ENCODE peak calls at places on chromosome 3, in ten cellular contexts. One of them, this sample, is unnamed.

GRCh38 chr3:134485620-134486576 is at the start of the genes ANAPC13 and CEP63:
- DNase-seq in fibroblast of mammary gland: peak; percentile 99
- DNase-seq in cardiac fibroblast: peak; percentile 100
- DNase-seq in GM12864: peak; percentile 99
- DNase-seq in hepatocyte: peak; percentile 96
- DNase-seq in stomach: peak; percentile 93
- DNase-seq in GM20000: peak; percentile 91
- DNase-seq in WTC11: peak; percentile 91
- DNase-seq in astrocyte of the spinal cord: peak; percentile 100
- DNase-seq in mesothelial cell of epicardium: peak; percentile 84
- DNase-seq in this sample: peak; percentile 97

GRCh38 chr3:127953092-127953491 is 38.1 kb downstream of the KBTBD12 start:
- DNase-seq in fibroblast of mammary gland: peak; percentile 20
- DNase-seq in cardiac fibroblast: no peak
- DNase-seq in GM12864: no peak
- DNase-seq in hepatocyte: no peak
- DNase-seq in stomach: no peak
- DNase-seq in GM20000: no peak
- DNase-seq in WTC11: no peak
- DNase-seq in astrocyte of the spinal cord: peak; percentile 11
- DNase-seq in mesothelial cell of epicardium: no peak
- DNase-seq in this sample: no peak

GRCh38 chr3:81723732-81724313 is 37.6 kb downstream of the GBE1 start:
- DNase-seq in fibroblast of mammary gland: peak; percentile 43
- DNase-seq in cardiac fibroblast: peak; percentile 69
- DNase-seq in GM12864: no peak
- DNase-seq in hepatocyte: no peak
- DNase-seq in stomach: no peak
- DNase-seq in GM20000: no peak
- DNase-seq in WTC11: no peak
- DNase-seq in astrocyte of the spinal cord: peak; percentile 69
- DNase-seq in mesothelial cell of epicardium: no peak
- DNase-seq in this sample: no peak

GRCh38 chr3:69181592-69182211 is 59.3 kb upstream of the LMOD3 start:
- DNase-seq in fibroblast of mammary gland: peak; percentile 78
- DNase-seq in cardiac fibroblast: peak; percentile 78
- DNase-seq in GM12864: no peak
- DNase-seq in hepatocyte: peak; percentile 48
- DNase-seq in stomach: no peak
- DNase-seq in GM20000: no peak
- DNase-seq in WTC11: no peak
- DNase-seq in astrocyte of the spinal cord: peak; percentile 77
- DNase-seq in mesothelial cell of epicardium: no peak
- DNase-seq in this sample: no peak

GRCh38 chr3:173028351-173028750 is 112.7 kb downstream of the SPATA16 start:
- DNase-seq in fibroblast of mammary gland: no peak
- DNase-seq in cardiac fibroblast: no peak
- DNase-seq in GM12864: no peak
- DNase-seq in hepatocyte: no peak
- DNase-seq in stomach: no peak
- DNase-seq in GM20000: no peak
- DNase-seq in WTC11: no peak
- DNase-seq in astrocyte of the spinal cord: no peak
- DNase-seq in mesothelial cell of epicardium: no peak
- DNase-seq in this sample: no peak

GRCh38 chr3:194158942-194159439 is 23.0 kb downstream of the HES1 start:
- DNase-seq in fibroblast of mammary gland: no peak
- DNase-seq in cardiac fibroblast: no peak
- DNase-seq in GM12864: no peak
- DNase-seq in hepatocyte: peak; percentile 58
- DNase-seq in stomach: peak; percentile 66
- DNase-seq in GM20000: no peak
- DNase-seq in WTC11: no peak
- DNase-seq in astrocyte of the spinal cord: no peak
- DNase-seq in mesothelial cell of epicardium: no peak
- DNase-seq in this sample: no peak

GRCh38 chr3:57079221-57079831 is 18.9 kb downstream of the SPATA12 start:
- DNase-seq in fibroblast of mammary gland: no peak
- DNase-seq in cardiac fibroblast: peak; percentile 43
- DNase-seq in GM12864: no peak
- DNase-seq in hepatocyte: peak; percentile 80
- DNase-seq in stomach: peak; percentile 53
- DNase-seq in GM20000: peak; percentile 79
- DNase-seq in WTC11: peak; percentile 81
- DNase-seq in astrocyte of the spinal cord: no peak
- DNase-seq in mesothelial cell of epicardium: peak; percentile 51
- DNase-seq in this sample: no peak

GRCh38 chr3:137134431-137134830 is 176.6 kb downstream of the IL20RB start:
- DNase-seq in fibroblast of mammary gland: no peak
- DNase-seq in cardiac fibroblast: no peak
- DNase-seq in GM12864: no peak
- DNase-seq in hepatocyte: no peak
- DNase-seq in stomach: no peak
- DNase-seq in GM20000: no peak
- DNase-seq in WTC11: no peak
- DNase-seq in astrocyte of the spinal cord: no peak
- DNase-seq in mesothelial cell of epicardium: no peak
- DNase-seq in this sample: no peak

GRCh38 chr3:188051801-188052228 is 102.1 kb upstream of the LPP start:
- DNase-seq in fibroblast of mammary gland: peak; percentile 83
- DNase-seq in cardiac fibroblast: peak; percentile 31
- DNase-seq in GM12864: no peak
- DNase-seq in hepatocyte: no peak
- DNase-seq in stomach: no peak
- DNase-seq in GM20000: no peak
- DNase-seq in WTC11: no peak
- DNase-seq in astrocyte of the spinal cord: no peak
- DNase-seq in mesothelial cell of epicardium: no peak
- DNase-seq in this sample: no peak

DNA sequence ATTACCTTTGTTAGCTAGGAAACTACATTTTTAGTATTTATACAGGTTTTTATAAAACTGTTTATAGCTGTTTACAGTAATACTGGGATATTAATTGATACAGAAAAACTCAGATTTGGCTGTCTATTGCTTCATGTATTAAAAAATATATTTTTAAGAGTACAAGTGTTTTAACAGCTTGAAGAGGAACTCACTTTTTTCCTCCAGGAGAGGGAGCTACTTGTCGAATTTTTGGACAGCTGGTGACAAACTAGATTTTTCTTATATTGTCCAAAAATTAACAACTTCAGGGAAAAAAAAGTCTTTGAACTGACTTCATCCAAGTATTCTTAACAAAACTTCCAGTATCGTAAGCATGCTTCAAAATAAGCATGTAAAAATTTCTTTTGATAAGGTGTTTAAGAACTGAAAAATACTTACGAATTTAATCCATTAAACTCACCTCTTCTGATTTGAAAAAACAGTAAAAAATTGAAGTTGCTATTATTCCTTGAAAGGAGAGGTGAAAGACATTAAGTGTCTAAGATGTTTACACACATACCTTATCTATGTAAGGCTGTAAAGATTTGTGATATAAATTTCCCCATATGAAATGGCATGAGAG is 4.0 kb downstream of the DIPK2A start:
- DNase-seq in fibroblast of mammary gland: peak; percentile 76
- DNase-seq in cardiac fibroblast: peak; percentile 84
- DNase-seq in GM12864: no peak
- DNase-seq in hepatocyte: peak; percentile 65
- DNase-seq in stomach: no peak
- DNase-seq in GM20000: peak; percentile 20
- DNase-seq in WTC11: no peak
- DNase-seq in astrocyte of the spinal cord: peak; percentile 81
- DNase-seq in mesothelial cell of epicardium: no peak
- DNase-seq in this sample: no peak
- TF ChIP-seq CTCF in fibroblast of mammary gland: peak; percentile 58
- TF ChIP-seq CTCF in cardiac fibroblast: peak; percentile 57
- TF ChIP-seq CTCF in GM12864: peak; percentile 48
- TF ChIP-seq CTCF in hepatocyte: peak; percentile 72
- TF ChIP-seq CTCF in stomach: no peak
- TF ChIP-seq CTCF in GM20000: no peak
- TF ChIP-seq CTCF in WTC11: no peak
- TF ChIP-seq CTCF in astrocyte of the spinal cord: peak; percentile 52
- TF ChIP-seq CTCF in mesothelial cell of epicardium: peak; percentile 81
- TF ChIP-seq CTCF in this sample: peak; percentile 79

GRCh38 chr3:156816091-156816793 is 9.9 kb upstream of the LEKR1 start:
- DNase-seq in fibroblast of mammary gland: peak; percentile 58
- DNase-seq in cardiac fibroblast: peak; percentile 37
- DNase-seq in GM12864: no peak
- DNase-seq in hepatocyte: peak; percentile 83
- DNase-seq in stomach: peak; percentile 43
- DNase-seq in GM20000: peak; percentile 64
- DNase-seq in WTC11: peak; percentile 50
- DNase-seq in astrocyte of the spinal cord: peak; percentile 39
- DNase-seq in mesothelial cell of epicardium: no peak
- DNase-seq in this sample: peak; percentile 83

GRCh38 chr3:156817931-156818765 is 8.0 kb upstream of the LEKR1 start:
- DNase-seq in fibroblast of mammary gland: no peak
- DNase-seq in cardiac fibroblast: no peak
- DNase-seq in GM12864: no peak
- DNase-seq in hepatocyte: no peak
- DNase-seq in stomach: no peak
- DNase-seq in GM20000: no peak
- DNase-seq in WTC11: no peak
- DNase-seq in astrocyte of the spinal cord: no peak
- DNase-seq in mesothelial cell of epicardium: no peak
- DNase-seq in this sample: no peak

GRCh38 chr3:156814295-156814694 is 11.9 kb upstream of the LEKR1 start:
- DNase-seq in fibroblast of mammary gland: no peak
- DNase-seq in cardiac fibroblast: no peak
- DNase-seq in GM12864: no peak
- DNase-seq in hepatocyte: no peak
- DNase-seq in stomach: no peak
- DNase-seq in GM20000: no peak
- DNase-seq in WTC11: no peak
- DNase-seq in astrocyte of the spinal cord: no peak
- DNase-seq in mesothelial cell of epicardium: no peak
- DNase-seq in this sample: no peak

GRCh38 chr3:156818890-156819289 is 7.3 kb upstream of the LEKR1 start:
- DNase-seq in fibroblast of mammary gland: peak; percentile 68
- DNase-seq in cardiac fibroblast: peak; percentile 66
- DNase-seq in GM12864: no peak
- DNase-seq in hepatocyte: peak; percentile 34
- DNase-seq in stomach: no peak
- DNase-seq in GM20000: no peak
- DNase-seq in WTC11: no peak
- DNase-seq in astrocyte of the spinal cord: peak; percentile 70
- DNase-seq in mesothelial cell of epicardium: no peak
- DNase-seq in this sample: no peak

DNA sequence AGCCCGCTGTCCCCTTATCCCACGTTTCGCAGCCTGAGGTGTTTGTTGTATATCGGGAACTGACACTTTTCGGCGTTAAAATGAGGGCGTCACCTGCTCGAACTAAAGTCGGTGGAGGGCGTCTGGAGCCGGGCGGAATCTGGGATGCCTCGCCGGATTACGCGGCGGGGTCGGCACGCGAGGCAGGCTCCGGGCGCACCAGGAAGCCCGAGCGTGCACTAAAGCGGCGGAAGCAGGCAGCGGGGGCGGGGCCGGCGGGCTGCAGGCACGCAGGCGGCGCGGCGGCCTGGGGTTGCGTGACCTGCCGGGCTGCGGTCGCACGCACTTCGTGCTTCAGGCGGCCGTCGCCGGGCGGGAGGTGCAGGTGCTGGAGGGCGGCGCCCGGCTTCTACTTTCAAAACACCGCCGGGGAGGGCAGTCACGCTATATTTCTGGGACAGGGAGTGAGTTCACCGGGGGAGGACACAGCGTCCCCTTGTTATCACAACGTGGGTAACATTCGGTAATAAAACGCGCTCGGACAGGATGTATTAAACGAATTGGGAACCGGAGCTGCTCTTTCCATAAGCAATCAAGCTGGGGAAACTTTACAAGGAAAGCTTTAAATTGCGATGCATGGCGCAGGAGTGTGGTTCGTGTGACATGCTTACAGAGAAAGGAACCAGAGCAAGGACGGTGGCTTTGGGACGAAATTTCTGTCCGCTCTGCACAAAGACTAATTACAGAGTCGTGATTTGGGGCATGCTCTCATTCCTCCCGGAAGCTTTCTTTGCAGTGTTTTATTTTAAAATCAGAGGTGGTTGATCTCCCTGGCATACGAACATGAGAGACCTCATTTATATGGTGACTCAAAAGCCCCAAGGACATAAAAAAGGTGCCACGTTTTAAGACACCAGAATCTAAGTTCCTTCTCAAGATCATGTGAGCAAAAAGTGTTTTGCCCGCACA is 9.1 kb upstream of the LEKR1 start:
- DNase-seq in fibroblast of mammary gland: peak; percentile 59
- DNase-seq in cardiac fibroblast: peak; percentile 78
- DNase-seq in GM12864: peak; percentile 80
- DNase-seq in hepatocyte: peak; percentile 97
- DNase-seq in stomach: peak; percentile 93
- DNase-seq in GM20000: peak; percentile 89
- DNase-seq in WTC11: peak; percentile 84
- DNase-seq in astrocyte of the spinal cord: peak; percentile 73
- DNase-seq in mesothelial cell of epicardium: peak; percentile 58
- DNase-seq in this sample: peak; percentile 98
- TF ChIP-seq CTCF in fibroblast of mammary gland: no peak
- TF ChIP-seq CTCF in cardiac fibroblast: no peak
- TF ChIP-seq CTCF in GM12864: peak; percentile 8
- TF ChIP-seq CTCF in hepatocyte: no peak
- TF ChIP-seq CTCF in stomach: no peak
- TF ChIP-seq CTCF in GM20000: no peak
- TF ChIP-seq CTCF in WTC11: no peak
- TF ChIP-seq CTCF in astrocyte of the spinal cord: peak; percentile 5
- TF ChIP-seq CTCF in mesothelial cell of epicardium: no peak
- TF ChIP-seq CTCF in this sample: peak; percentile 21

DNA sequence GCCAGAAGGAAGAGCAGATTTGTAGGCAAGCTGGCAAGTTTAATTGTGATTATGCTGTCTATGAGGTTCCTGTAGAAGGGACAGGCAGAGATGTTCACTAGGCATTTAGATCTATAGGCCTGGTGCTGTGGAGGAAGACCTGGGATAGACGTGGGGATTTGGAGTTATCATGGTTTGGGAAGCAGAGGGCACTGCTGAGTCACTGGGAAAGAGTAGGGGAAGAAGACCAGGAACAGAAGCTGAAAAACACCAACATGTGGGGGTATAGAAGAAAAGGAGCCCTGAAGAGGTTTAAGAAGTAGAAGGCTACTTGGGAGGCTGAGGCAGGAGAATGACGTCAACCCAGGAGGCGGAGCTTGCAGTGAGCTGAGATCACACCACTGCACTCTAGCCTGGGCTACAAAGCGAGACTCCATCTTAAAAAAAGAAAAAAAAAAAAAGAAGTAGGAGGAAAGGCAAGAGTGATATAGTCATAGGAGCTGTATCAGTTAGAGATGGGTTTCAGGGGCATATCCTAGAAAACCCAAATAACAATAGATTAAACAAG is 19.3 kb downstream of the GRK7 start:
- DNase-seq in fibroblast of mammary gland: no peak
- DNase-seq in cardiac fibroblast: peak; percentile 59
- DNase-seq in GM12864: no peak
- DNase-seq in hepatocyte: no peak
- DNase-seq in stomach: no peak
- DNase-seq in GM20000: no peak
- DNase-seq in WTC11: no peak
- DNase-seq in astrocyte of the spinal cord: peak; percentile 2
- DNase-seq in mesothelial cell of epicardium: no peak
- DNase-seq in this sample: no peak
- TF ChIP-seq CTCF in fibroblast of mammary gland: peak; percentile 12
- TF ChIP-seq CTCF in cardiac fibroblast: peak; percentile 24
- TF ChIP-seq CTCF in GM12864: no peak
- TF ChIP-seq CTCF in hepatocyte: no peak
- TF ChIP-seq CTCF in stomach: no peak
- TF ChIP-seq CTCF in GM20000: no peak
- TF ChIP-seq CTCF in WTC11: no peak
- TF ChIP-seq CTCF in astrocyte of the spinal cord: peak; percentile 23
- TF ChIP-seq CTCF in mesothelial cell of epicardium: no peak
- TF ChIP-seq CTCF in this sample: no peak

GRCh38 chr3:52388933-52389332 is 56.0 kb downstream of the SEMA3G start:
- DNase-seq in fibroblast of mammary gland: no peak
- DNase-seq in cardiac fibroblast: no peak
- DNase-seq in GM12864: no peak
- DNase-seq in hepatocyte: no peak
- DNase-seq in stomach: no peak
- DNase-seq in GM20000: no peak
- DNase-seq in WTC11: no peak
- DNase-seq in astrocyte of the spinal cord: no peak
- DNase-seq in mesothelial cell of epicardium: no peak
- DNase-seq in this sample: no peak
- TF ChIP-seq CTCF in fibroblast of mammary gland: no peak
- TF ChIP-seq CTCF in cardiac fibroblast: no peak
- TF ChIP-seq CTCF in GM12864: no peak
- TF ChIP-seq CTCF in hepatocyte: no peak
- TF ChIP-seq CTCF in stomach: no peak
- TF ChIP-seq CTCF in GM20000: no peak
- TF ChIP-seq CTCF in WTC11: no peak
- TF ChIP-seq CTCF in astrocyte of the spinal cord: no peak
- TF ChIP-seq CTCF in mesothelial cell of epicardium: no peak
- TF ChIP-seq CTCF in this sample: peak; percentile 7